ENCODE peak calls at places on chromosomes 11 and 22, in four cellular contexts. H is NCI-H748 treated with DMSO at 0.1 percent for 48 hours; B is CD8-positive, alpha-beta memory T cell; W is mesenteric fat pad. N is an unnamed sample.

GRCh38 chr22:38016182-38017078 is 32.1 kb upstream of the SOX10 start:
- DNase-seq in H (no peak), B (no peak), W (no peak), N (no peak)

GRCh38 chr11:108221401-108221800 is 1.0 kb downstream of the NPAT start:
- DNase-seq in B (peak), W (no peak), H (no peak), N (no peak)

GRCh38 chr11:1054143-1055108 is 17.9 kb upstream of the MUC6 start:
- DNase-seq in B (no peak), H (no peak), W (no peak), N (no peak)

GRCh38 chr11:13949876-13950275 is 12.6 kb upstream of the SPON1 start:
- DNase-seq in H (no peak), B (no peak), W (no peak), N (no peak)

GRCh38 chr22:28570697-28571373 is 108.8 kb downstream of the TTC28 start:
- DNase-seq in W (no peak), B (no peak), H (no peak), N (no peak)

GRCh38 chr11:111765984-111766833 is at the start of gene PPP2R1B:
- DNase-seq in W (peak), B (peak), H (peak), N (peak)

GRCh38 chr22:28052818-28053217 is 133.8 kb upstream of the PITPNB start:
- DNase-seq in W (no peak), B (no peak), H (peak), N (no peak)

GRCh38 chr11:363948-364761 is 5.1 kb upstream of the B4GALNT4 start:
- DNase-seq in H (peak), W (peak), B (peak), N (peak)

GRCh38 chr11:15446929-15447328 is 332.2 kb downstream of the INSC start:
- DNase-seq in H (no peak), B (no peak), W (no peak), N (no peak)

GRCh38 chr11:11157201-11157600 is 195.8 kb downstream of the CSNK2A3 start:
- DNase-seq in W (no peak), B (peak), H (no peak), N (peak)

GRCh38 chr22:41512421-41513194 is 31.7 kb downstream of the POLR3H start:
- DNase-seq in W (no peak), H (no peak), B (no peak), N (no peak)

GRCh38 chr11:115848614-115849013 is 344.4 kb upstream of the CADM1 start:
- DNase-seq in H (no peak), W (no peak), B (no peak), N (no peak)

GRCh38 chr11:133808393-133809140 is 36.7 kb downstream of the SPATA19 start:
- DNase-seq in B (no peak), W (no peak), H (no peak), N (no peak)

GRCh38 chr11:18699848-18700261 is 1.3 kb downstream of the TMEM86A start:
- DNase-seq in B (no peak), H (no peak), W (peak), N (no peak)

GRCh38 chr22:17228725-17229126 is 9.5 kb upstream of the ADA2 start:
- DNase-seq in B (no peak), W (no peak), H (no peak), N (no peak)

GRCh38 chr22:29890760-29891159 is 7.8 kb downstream of the MTMR3 start:
- DNase-seq in W (no peak), B (no peak), H (no peak), N (no peak)

GRCh38 chr11:120255519-120255866 is 15.6 kb downstream of the POU2F3 start:
- DNase-seq in W (no peak), H (no peak), B (no peak), N (no peak)

GRCh38 chr11:71489311-71490043 is 36.5 kb downstream of the NADSYN1 start:
- DNase-seq in H (no peak), W (peak), B (no peak), N (no peak)

GRCh38 chr11:74069146-74070046 is 60.5 kb upstream of the UCP3 start:
- DNase-seq in W (no peak), B (no peak), H (no peak), N (no peak)

GRCh38 chr22:45722006-45722405 is 50.4 kb downstream of the ATXN10 start:
- DNase-seq in B (no peak), W (no peak), H (no peak), N (no peak)